ENCODE peak calls at places on chromosomes 16 and 17, in nine cellular contexts. One of them, this sample, is unnamed.

GRCh38 chr17:4340914-4341615 is 25.4 kb downstream of the UBE2G1 start:
- DNase-seq in HepG2: no peak
- DNase-seq in H1: no peak
- DNase-seq in mammary epithelial cell: no peak
- DNase-seq in endothelial cell of umbilical vein: no peak
- DNase-seq in GM23248: peak; percentile 78
- DNase-seq in hepatocyte: no peak
- DNase-seq in K562: no peak
- DNase-seq in fibroblast of lung: peak; percentile 35
- DNase-seq in this sample: no peak

GRCh38 chr16:22787456-22788189 is 26.3 kb upstream of the HS3ST2 start:
- DNase-seq in HepG2: no peak
- DNase-seq in H1: no peak
- DNase-seq in mammary epithelial cell: peak; percentile 86
- DNase-seq in endothelial cell of umbilical vein: no peak
- DNase-seq in GM23248: peak; percentile 91
- DNase-seq in hepatocyte: peak; percentile 51
- DNase-seq in K562: no peak
- DNase-seq in fibroblast of lung: peak; percentile 32
- DNase-seq in this sample: no peak

GRCh38 chr16:12539185-12539929 is 264.3 kb downstream of the CPPED1 start:
- DNase-seq in HepG2: no peak
- DNase-seq in H1: no peak
- DNase-seq in mammary epithelial cell: peak; percentile 60
- DNase-seq in endothelial cell of umbilical vein: no peak
- DNase-seq in GM23248: peak; percentile 74
- DNase-seq in hepatocyte: peak; percentile 42
- DNase-seq in K562: no peak
- DNase-seq in fibroblast of lung: peak; percentile 77
- DNase-seq in this sample: no peak

GRCh38 chr17:21774263-21774662 is 81.9 kb downstream of the KCNJ18 start:
- DNase-seq in HepG2: no peak
- DNase-seq in H1: no peak
- DNase-seq in mammary epithelial cell: no peak
- DNase-seq in endothelial cell of umbilical vein: no peak
- DNase-seq in GM23248: no peak
- DNase-seq in hepatocyte: no peak
- DNase-seq in K562: no peak
- DNase-seq in fibroblast of lung: no peak
- DNase-seq in this sample: no peak

GRCh38 chr17:59487161-59487873 is 78.1 kb upstream of the DHX40 start:
- DNase-seq in HepG2: no peak
- DNase-seq in H1: no peak
- DNase-seq in mammary epithelial cell: no peak
- DNase-seq in endothelial cell of umbilical vein: no peak
- DNase-seq in GM23248: peak; percentile 69
- DNase-seq in hepatocyte: no peak
- DNase-seq in K562: no peak
- DNase-seq in fibroblast of lung: no peak
- DNase-seq in this sample: no peak

GRCh38 chr17:81418710-81419332 is 23.6 kb downstream of the BAHCC1 start:
- DNase-seq in HepG2: no peak
- DNase-seq in H1: no peak
- DNase-seq in mammary epithelial cell: peak; percentile 73
- DNase-seq in endothelial cell of umbilical vein: no peak
- DNase-seq in GM23248: peak; percentile 59
- DNase-seq in hepatocyte: no peak
- DNase-seq in K562: no peak
- DNase-seq in fibroblast of lung: peak; percentile 51
- DNase-seq in this sample: peak; percentile 92

GRCh38 chr16:4647661-4647965 is 23.0 kb downstream of the MGRN1 start:
- DNase-seq in HepG2: no peak
- DNase-seq in H1: no peak
- DNase-seq in mammary epithelial cell: no peak
- DNase-seq in endothelial cell of umbilical vein: no peak
- DNase-seq in GM23248: no peak
- DNase-seq in hepatocyte: no peak
- DNase-seq in K562: no peak
- DNase-seq in fibroblast of lung: no peak
- DNase-seq in this sample: no peak

GRCh38 chr16:67013238-67013822 is 15.6 kb upstream of the CBFB start:
- DNase-seq in HepG2: no peak
- DNase-seq in H1: no peak
- DNase-seq in mammary epithelial cell: no peak
- DNase-seq in endothelial cell of umbilical vein: no peak
- DNase-seq in GM23248: no peak
- DNase-seq in hepatocyte: no peak
- DNase-seq in K562: no peak
- DNase-seq in fibroblast of lung: no peak
- DNase-seq in this sample: no peak

GRCh38 chr17:18235743-18236256 is 10.4 kb downstream of the LLGL1 start:
- DNase-seq in HepG2: no peak
- DNase-seq in H1: no peak
- DNase-seq in mammary epithelial cell: peak; percentile 90
- DNase-seq in endothelial cell of umbilical vein: peak; percentile 72
- DNase-seq in GM23248: peak; percentile 72
- DNase-seq in hepatocyte: no peak
- DNase-seq in K562: no peak
- DNase-seq in fibroblast of lung: peak; percentile 80
- DNase-seq in this sample: no peak

GRCh38 chr17:18225562-18226283 is at the start of gene LLGL1:
- DNase-seq in HepG2: no peak
- DNase-seq in H1: no peak
- DNase-seq in mammary epithelial cell: no peak
- DNase-seq in endothelial cell of umbilical vein: peak; percentile 36
- DNase-seq in GM23248: no peak
- DNase-seq in hepatocyte: no peak
- DNase-seq in K562: peak; percentile 71
- DNase-seq in fibroblast of lung: peak; percentile 10
- DNase-seq in this sample: no peak

GRCh38 chr16:88633684-88634140 is 4.7 kb upstream of the IL17C start:
- DNase-seq in HepG2: peak; percentile 63
- DNase-seq in H1: no peak
- DNase-seq in mammary epithelial cell: peak; percentile 24
- DNase-seq in endothelial cell of umbilical vein: peak; percentile 7
- DNase-seq in GM23248: peak; percentile 56
- DNase-seq in hepatocyte: peak; percentile 69
- DNase-seq in K562: peak; percentile 61
- DNase-seq in fibroblast of lung: no peak
- DNase-seq in this sample: no peak

GRCh38 chr16:53695070-53695469 is 8.6 kb downstream of the RPGRIP1L start:
- DNase-seq in HepG2: no peak
- DNase-seq in H1: no peak
- DNase-seq in mammary epithelial cell: peak; percentile 60
- DNase-seq in endothelial cell of umbilical vein: no peak
- DNase-seq in GM23248: peak; percentile 93
- DNase-seq in hepatocyte: no peak
- DNase-seq in K562: no peak
- DNase-seq in fibroblast of lung: peak; percentile 94
- DNase-seq in this sample: no peak

GRCh38 chr17:2054262-2054739 is 602 bp upstream of the HIC1 start:
- DNase-seq in HepG2: no peak
- DNase-seq in H1: no peak
- DNase-seq in mammary epithelial cell: peak; percentile 44
- DNase-seq in endothelial cell of umbilical vein: peak; percentile 58
- DNase-seq in GM23248: peak; percentile 70
- DNase-seq in hepatocyte: no peak
- DNase-seq in K562: no peak
- DNase-seq in fibroblast of lung: peak; percentile 80
- DNase-seq in this sample: no peak

GRCh38 chr17:20010099-20010863 is 1.1 kb downstream of the SPECC1 start:
- DNase-seq in HepG2: peak; percentile 33
- DNase-seq in H1: no peak
- DNase-seq in mammary epithelial cell: peak; percentile 42
- DNase-seq in endothelial cell of umbilical vein: peak; percentile 61
- DNase-seq in GM23248: peak; percentile 76
- DNase-seq in hepatocyte: peak; percentile 78
- DNase-seq in K562: peak; percentile 24
- DNase-seq in fibroblast of lung: peak; percentile 55
- DNase-seq in this sample: no peak

GRCh38 chr17:61484174-61484573 is 32.0 kb downstream of the TBX4 start:
- DNase-seq in HepG2: no peak
- DNase-seq in H1: no peak
- DNase-seq in mammary epithelial cell: no peak
- DNase-seq in endothelial cell of umbilical vein: no peak
- DNase-seq in GM23248: no peak
- DNase-seq in hepatocyte: no peak
- DNase-seq in K562: no peak
- DNase-seq in fibroblast of lung: no peak
- DNase-seq in this sample: no peak

GRCh38 chr17:61487161-61487654 is 35.0 kb downstream of the TBX4 start:
- DNase-seq in HepG2: no peak
- DNase-seq in H1: no peak
- DNase-seq in mammary epithelial cell: no peak
- DNase-seq in endothelial cell of umbilical vein: no peak
- DNase-seq in GM23248: no peak
- DNase-seq in hepatocyte: no peak
- DNase-seq in K562: no peak
- DNase-seq in fibroblast of lung: no peak
- DNase-seq in this sample: no peak

GRCh38 chr17:61487668-61488595 is 35.7 kb downstream of the TBX4 start:
- DNase-seq in HepG2: no peak
- DNase-seq in H1: no peak
- DNase-seq in mammary epithelial cell: no peak
- DNase-seq in endothelial cell of umbilical vein: no peak
- DNase-seq in GM23248: no peak
- DNase-seq in hepatocyte: no peak
- DNase-seq in K562: no peak
- DNase-seq in fibroblast of lung: no peak
- DNase-seq in this sample: no peak

GRCh38 chr17:61485067-61485775 is 33.0 kb downstream of the TBX4 start:
- DNase-seq in HepG2: no peak
- DNase-seq in H1: no peak
- DNase-seq in mammary epithelial cell: peak; percentile 12
- DNase-seq in endothelial cell of umbilical vein: no peak
- DNase-seq in GM23248: peak; percentile 19
- DNase-seq in hepatocyte: no peak
- DNase-seq in K562: no peak
- DNase-seq in fibroblast of lung: peak; percentile 44
- DNase-seq in this sample: no peak

DNA sequence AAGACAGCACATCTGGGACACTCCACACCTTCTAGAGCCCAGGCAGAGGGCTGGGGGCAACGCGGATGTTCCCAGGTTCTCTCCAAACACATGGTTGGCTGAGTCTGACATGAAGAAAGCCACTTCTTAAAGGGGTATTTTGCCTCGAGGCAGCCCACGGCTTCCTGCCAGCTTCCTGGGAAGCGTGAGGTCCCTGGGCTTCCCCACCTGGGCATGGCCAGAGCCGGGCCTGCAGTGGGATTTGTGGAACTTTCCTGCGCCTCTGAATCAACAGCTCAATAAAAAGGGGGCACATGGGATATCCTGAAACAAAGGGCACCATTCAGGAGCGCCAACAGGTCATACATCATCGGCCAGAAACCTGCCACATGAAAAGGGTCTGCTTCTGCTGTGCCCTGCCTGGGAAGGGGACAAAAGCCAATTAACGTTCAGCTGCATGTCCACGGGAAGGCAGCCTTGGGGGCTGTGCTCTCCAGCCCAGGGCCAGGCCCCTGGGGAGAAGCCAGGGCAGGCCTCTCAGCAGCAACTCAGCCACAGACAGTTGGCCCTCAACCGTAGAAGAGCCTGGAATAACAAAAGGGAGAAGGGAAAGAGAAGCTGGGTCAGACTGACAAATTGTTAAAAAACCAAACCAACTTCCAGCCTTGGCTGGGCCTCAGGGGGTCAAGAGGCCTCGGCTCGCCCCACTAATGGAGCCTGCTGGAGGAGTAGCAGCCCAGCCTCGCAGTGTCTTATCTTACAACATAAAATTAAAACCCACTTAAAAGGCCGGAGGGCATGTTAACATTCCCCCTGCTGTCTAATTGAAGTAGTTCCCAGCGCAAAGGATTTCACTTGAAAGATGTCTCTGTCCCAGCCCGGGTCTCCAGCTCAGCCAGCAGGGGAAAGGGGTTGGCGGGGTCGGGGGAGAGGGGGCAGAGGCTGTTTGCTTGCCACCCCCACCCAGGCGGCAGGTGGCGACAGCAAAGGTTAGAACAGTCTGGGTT is 34.2 kb downstream of the TBX4 start:
- DNase-seq in HepG2: no peak
- DNase-seq in H1: no peak
- DNase-seq in mammary epithelial cell: no peak
- DNase-seq in endothelial cell of umbilical vein: no peak
- DNase-seq in GM23248: no peak
- DNase-seq in hepatocyte: no peak
- DNase-seq in K562: no peak
- DNase-seq in fibroblast of lung: no peak
- DNase-seq in this sample: no peak
- H2AFZ ChIP-seq in HepG2: no peak overlapping the region
- H2AFZ ChIP-seq in H1: peak overlapping the region; percentile 48
- H2AFZ ChIP-seq in mammary epithelial cell: no peak overlapping the region
- H2AFZ ChIP-seq in endothelial cell of umbilical vein: no peak overlapping the region
- H2AFZ ChIP-seq in GM23248: no peak overlapping the region
- H2AFZ ChIP-seq in hepatocyte: no peak overlapping the region
- H2AFZ ChIP-seq in K562: no peak overlapping the region
- H2AFZ ChIP-seq in fibroblast of lung: no peak overlapping the region
- H2AFZ ChIP-seq in this sample: no peak overlapping the region

GRCh38 chr17:44828919-44829557 is 1.0 kb downstream of the GJC1 start:
- DNase-seq in HepG2: no peak
- DNase-seq in H1: no peak
- DNase-seq in mammary epithelial cell: peak; percentile 38
- DNase-seq in endothelial cell of umbilical vein: peak; percentile 65
- DNase-seq in GM23248: no peak
- DNase-seq in hepatocyte: no peak
- DNase-seq in K562: no peak
- DNase-seq in fibroblast of lung: peak; percentile 44
- DNase-seq in this sample: no peak
- TF ChIP-seq EZH2 in HepG2: peak; percentile 100
- TF ChIP-seq EZH2 in H1: no peak
- TF ChIP-seq EZH2 in mammary epithelial cell: no peak
- TF ChIP-seq EZH2 in endothelial cell of umbilical vein: no peak
- TF ChIP-seq EZH2 in GM23248: no peak
- TF ChIP-seq EZH2 in hepatocyte: no peak
- TF ChIP-seq EZH2 in K562: peak; percentile 99
- TF ChIP-seq EZH2 in fibroblast of lung: no peak
- TF ChIP-seq EZH2 in this sample: no peak

GRCh38 chr17:76700627-76701470 is 9.9 kb downstream of the MXRA7 start:
- DNase-seq in HepG2: peak; percentile 86
- DNase-seq in H1: no peak
- DNase-seq in mammary epithelial cell: peak; percentile 82
- DNase-seq in endothelial cell of umbilical vein: peak; percentile 37
- DNase-seq in GM23248: peak; percentile 95
- DNase-seq in hepatocyte: peak; percentile 50
- DNase-seq in K562: no peak
- DNase-seq in fibroblast of lung: peak; percentile 94
- DNase-seq in this sample: no peak
- H3K4me1 ChIP-seq in HepG2: peaks cover 74% of the 10 kb centered on the region
- H3K4me1 ChIP-seq in H1: peaks cover 27% of the 10 kb centered on the region
- H3K4me1 ChIP-seq in mammary epithelial cell: peaks cover 29% of the 10 kb centered on the region
- H3K4me1 ChIP-seq in endothelial cell of umbilical vein: peaks cover 35% of the 10 kb centered on the region
- H3K4me1 ChIP-seq in GM23248: peaks cover 63% of the 10 kb centered on the region
- H3K4me1 ChIP-seq in hepatocyte: peaks cover 39% of the 10 kb centered on the region
- H3K4me1 ChIP-seq in K562: peaks cover 15% of the 10 kb centered on the region
- H3K4me1 ChIP-seq in fibroblast of lung: peaks cover 29% of the 10 kb centered on the region
- H3K4me1 ChIP-seq in this sample: peaks cover 32% of the 10 kb centered on the region

GRCh38 chr17:5584971-5585794 is 874 bp upstream of the NLRP1 start:
- DNase-seq in HepG2: no peak
- DNase-seq in H1: no peak
- DNase-seq in mammary epithelial cell: peak; percentile 88
- DNase-seq in endothelial cell of umbilical vein: no peak
- DNase-seq in GM23248: peak; percentile 93
- DNase-seq in hepatocyte: no peak
- DNase-seq in K562: no peak
- DNase-seq in fibroblast of lung: peak; percentile 93
- DNase-seq in this sample: peak; percentile 91
- H2AFZ ChIP-seq in HepG2: no peak overlapping the region
- H2AFZ ChIP-seq in H1: no peak overlapping the region
- H2AFZ ChIP-seq in mammary epithelial cell: peak overlapping the region; percentile 89
- H2AFZ ChIP-seq in endothelial cell of umbilical vein: peak overlapping the region; percentile 63
- H2AFZ ChIP-seq in GM23248: peak overlapping the region; percentile 68
- H2AFZ ChIP-seq in hepatocyte: no peak overlapping the region
- H2AFZ ChIP-seq in K562: no peak overlapping the region
- H2AFZ ChIP-seq in fibroblast of lung: peak overlapping the region; percentile 94
- H2AFZ ChIP-seq in this sample: peak overlapping the region; percentile 84

GRCh38 chr16:80614908-80615696 is 74.3 kb downstream of the DYNLRB2 start:
- DNase-seq in HepG2: no peak
- DNase-seq in H1: no peak
- DNase-seq in mammary epithelial cell: peak; percentile 43
- DNase-seq in endothelial cell of umbilical vein: peak; percentile 34
- DNase-seq in GM23248: peak; percentile 86
- DNase-seq in hepatocyte: peak; percentile 28
- DNase-seq in K562: peak; percentile 25
- DNase-seq in fibroblast of lung: peak; percentile 99
- DNase-seq in this sample: peak; percentile 67
- TF ChIP-seq EZH2 in HepG2: no peak
- TF ChIP-seq EZH2 in H1: no peak
- TF ChIP-seq EZH2 in mammary epithelial cell: no peak
- TF ChIP-seq EZH2 in endothelial cell of umbilical vein: no peak
- TF ChIP-seq EZH2 in GM23248: no peak
- TF ChIP-seq EZH2 in hepatocyte: no peak
- TF ChIP-seq EZH2 in K562: no peak
- TF ChIP-seq EZH2 in fibroblast of lung: no peak
- TF ChIP-seq EZH2 in this sample: no peak

This sample was measured in keratinocyte.